ENCODE peak calls at places on chromosomes 1 and 21, in ten cellular contexts. One of them, this sample, is unnamed.
A peak's percentile ranks its signal among the peaks of the same experiment; 100 is the strongest.

GRCh38 chr21:35484856-35485255 is 435.8 kb upstream of the RUNX1 start:
- DNase-seq in CD8-positive, alpha-beta T cell: no peak
- DNase-seq in endodermal cell: no peak
- DNase-seq in neural progenitor cell: no peak
- DNase-seq in bronchial epithelial cell: no peak
- DNase-seq in fibroblast of lung: no peak
- DNase-seq in AG04450: no peak
- DNase-seq in heart left ventricle: no peak
- DNase-seq in cardiac muscle cell: no peak
- DNase-seq in tibial artery: no peak
- DNase-seq in this sample: no peak

GRCh38 chr1:40763742-40764532 is 19.6 kb upstream of the KCNQ4 start:
- DNase-seq in cardiac muscle cell: no peak
- DNase-seq in endodermal cell: no peak
- DNase-seq in CD8-positive, alpha-beta T cell: no peak
- DNase-seq in neural progenitor cell: no peak
- DNase-seq in AG04450: no peak
- DNase-seq in heart left ventricle: no peak
- DNase-seq in bronchial epithelial cell: no peak
- DNase-seq in fibroblast of lung: no peak
- DNase-seq in tibial artery: no peak
- DNase-seq in this sample: peak; percentile 41

GRCh38 chr1:26350701-26351590 is 3.0 kb downstream of the CRYBG2 start:
- DNase-seq in tibial artery: no peak
- DNase-seq in heart left ventricle: no peak
- DNase-seq in fibroblast of lung: no peak
- DNase-seq in CD8-positive, alpha-beta T cell: no peak
- DNase-seq in bronchial epithelial cell: no peak
- DNase-seq in AG04450: no peak
- DNase-seq in neural progenitor cell: peak; percentile 56
- DNase-seq in endodermal cell: peak; percentile 83
- DNase-seq in cardiac muscle cell: peak; percentile 30
- DNase-seq in this sample: no peak

GRCh38 chr1:91804546-91805023 is 81.4 kb downstream of the TGFBR3 start:
- DNase-seq in cardiac muscle cell: peak; percentile 70
- DNase-seq in neural progenitor cell: no peak
- DNase-seq in endodermal cell: no peak
- DNase-seq in CD8-positive, alpha-beta T cell: peak; percentile 81
- DNase-seq in tibial artery: no peak
- DNase-seq in bronchial epithelial cell: peak; percentile 89
- DNase-seq in AG04450: no peak
- DNase-seq in fibroblast of lung: peak; percentile 62
- DNase-seq in heart left ventricle: no peak
- DNase-seq in this sample: no peak

GRCh38 chr1:192529811-192530210 is 45.8 kb upstream of the RGS1 start:
- DNase-seq in fibroblast of lung: no peak
- DNase-seq in neural progenitor cell: no peak
- DNase-seq in tibial artery: no peak
- DNase-seq in endodermal cell: no peak
- DNase-seq in AG04450: no peak
- DNase-seq in heart left ventricle: no peak
- DNase-seq in cardiac muscle cell: no peak
- DNase-seq in bronchial epithelial cell: no peak
- DNase-seq in CD8-positive, alpha-beta T cell: no peak
- DNase-seq in this sample: no peak

GRCh38 chr1:245542365-245542764 is 387.6 kb downstream of the KIF26B start:
- DNase-seq in bronchial epithelial cell: no peak
- DNase-seq in cardiac muscle cell: no peak
- DNase-seq in CD8-positive, alpha-beta T cell: no peak
- DNase-seq in heart left ventricle: no peak
- DNase-seq in fibroblast of lung: no peak
- DNase-seq in AG04450: no peak
- DNase-seq in neural progenitor cell: no peak
- DNase-seq in endodermal cell: peak; percentile 10
- DNase-seq in tibial artery: no peak
- DNase-seq in this sample: no peak

GRCh38 chr1:215891673-215892072 is 324.6 kb downstream of the KCTD3 start:
- DNase-seq in endodermal cell: no peak
- DNase-seq in bronchial epithelial cell: no peak
- DNase-seq in cardiac muscle cell: no peak
- DNase-seq in AG04450: no peak
- DNase-seq in tibial artery: no peak
- DNase-seq in neural progenitor cell: no peak
- DNase-seq in heart left ventricle: no peak
- DNase-seq in fibroblast of lung: peak; percentile 14
- DNase-seq in CD8-positive, alpha-beta T cell: no peak
- DNase-seq in this sample: no peak

GRCh38 chr1:91803133-91803532 is 82.8 kb downstream of the TGFBR3 start:
- DNase-seq in tibial artery: peak; percentile 72
- DNase-seq in CD8-positive, alpha-beta T cell: no peak
- DNase-seq in cardiac muscle cell: peak; percentile 46
- DNase-seq in heart left ventricle: no peak
- DNase-seq in AG04450: no peak
- DNase-seq in fibroblast of lung: no peak
- DNase-seq in endodermal cell: no peak
- DNase-seq in bronchial epithelial cell: no peak
- DNase-seq in neural progenitor cell: no peak
- DNase-seq in this sample: no peak

GRCh38 chr21:42548687-42549406 is 35.2 kb downstream of the SLC37A1 start:
- DNase-seq in CD8-positive, alpha-beta T cell: no peak
- DNase-seq in heart left ventricle: no peak
- DNase-seq in AG04450: no peak
- DNase-seq in tibial artery: peak; percentile 9
- DNase-seq in cardiac muscle cell: no peak
- DNase-seq in neural progenitor cell: no peak
- DNase-seq in fibroblast of lung: no peak
- DNase-seq in endodermal cell: no peak
- DNase-seq in bronchial epithelial cell: no peak
- DNase-seq in this sample: no peak

GRCh38 chr21:42547001-42547905 is 33.6 kb downstream of the SLC37A1 start:
- DNase-seq in neural progenitor cell: no peak
- DNase-seq in tibial artery: no peak
- DNase-seq in cardiac muscle cell: no peak
- DNase-seq in endodermal cell: no peak
- DNase-seq in bronchial epithelial cell: no peak
- DNase-seq in CD8-positive, alpha-beta T cell: no peak
- DNase-seq in AG04450: no peak
- DNase-seq in heart left ventricle: no peak
- DNase-seq in fibroblast of lung: no peak
- DNase-seq in this sample: no peak

GRCh38 chr21:42546433-42546832 is 32.8 kb downstream of the SLC37A1 start:
- DNase-seq in cardiac muscle cell: no peak
- DNase-seq in tibial artery: no peak
- DNase-seq in heart left ventricle: no peak
- DNase-seq in CD8-positive, alpha-beta T cell: no peak
- DNase-seq in neural progenitor cell: no peak
- DNase-seq in endodermal cell: no peak
- DNase-seq in AG04450: no peak
- DNase-seq in bronchial epithelial cell: no peak
- DNase-seq in fibroblast of lung: no peak
- DNase-seq in this sample: no peak

GRCh38 chr21:42545745-42546144 is 32.1 kb downstream of the SLC37A1 start:
- DNase-seq in neural progenitor cell: no peak
- DNase-seq in CD8-positive, alpha-beta T cell: no peak
- DNase-seq in bronchial epithelial cell: no peak
- DNase-seq in endodermal cell: no peak
- DNase-seq in tibial artery: no peak
- DNase-seq in cardiac muscle cell: no peak
- DNase-seq in fibroblast of lung: no peak
- DNase-seq in heart left ventricle: no peak
- DNase-seq in AG04450: no peak
- DNase-seq in this sample: no peak

GRCh38 chr21:42547906-42548365 is 34.3 kb downstream of the SLC37A1 start:
- DNase-seq in bronchial epithelial cell: no peak
- DNase-seq in fibroblast of lung: no peak
- DNase-seq in neural progenitor cell: no peak
- DNase-seq in tibial artery: no peak
- DNase-seq in AG04450: no peak
- DNase-seq in endodermal cell: no peak
- DNase-seq in heart left ventricle: no peak
- DNase-seq in cardiac muscle cell: no peak
- DNase-seq in CD8-positive, alpha-beta T cell: no peak
- DNase-seq in this sample: no peak
- TF ChIP-seq CTCF in bronchial epithelial cell: no peak
- TF ChIP-seq CTCF in fibroblast of lung: no peak
- TF ChIP-seq CTCF in neural progenitor cell: no peak
- TF ChIP-seq CTCF in tibial artery: no peak
- TF ChIP-seq CTCF in AG04450: no peak
- TF ChIP-seq CTCF in endodermal cell: no peak
- TF ChIP-seq CTCF in heart left ventricle: no peak
- TF ChIP-seq CTCF in cardiac muscle cell: no peak
- TF ChIP-seq CTCF in CD8-positive, alpha-beta T cell: no peak
- TF ChIP-seq CTCF in this sample: no peak

GRCh38 chr1:53326598-53327182 is 1.2 kb downstream of the LRP8 start:
- DNase-seq in cardiac muscle cell: no peak
- DNase-seq in neural progenitor cell: peak; percentile 82
- DNase-seq in tibial artery: no peak
- DNase-seq in fibroblast of lung: no peak
- DNase-seq in endodermal cell: peak; percentile 77
- DNase-seq in CD8-positive, alpha-beta T cell: peak; percentile 26
- DNase-seq in bronchial epithelial cell: no peak
- DNase-seq in AG04450: no peak
- DNase-seq in heart left ventricle: no peak
- DNase-seq in this sample: peak; percentile 73

GRCh38 chr1:53328009-53328489 is at the start of gene LRP8:
- DNase-seq in bronchial epithelial cell: no peak
- DNase-seq in CD8-positive, alpha-beta T cell: peak; percentile 76
- DNase-seq in fibroblast of lung: peak; percentile 54
- DNase-seq in AG04450: peak; percentile 6
- DNase-seq in endodermal cell: peak; percentile 91
- DNase-seq in heart left ventricle: peak; percentile 72
- DNase-seq in neural progenitor cell: peak; percentile 91
- DNase-seq in cardiac muscle cell: peak; percentile 77
- DNase-seq in tibial artery: peak; percentile 65
- DNase-seq in this sample: peak; percentile 85

GRCh38 chr1:53327183-53327941 is 508 bp downstream of the LRP8 start:
- DNase-seq in endodermal cell: peak; percentile 76
- DNase-seq in tibial artery: no peak
- DNase-seq in cardiac muscle cell: peak; percentile 31
- DNase-seq in CD8-positive, alpha-beta T cell: peak; percentile 46
- DNase-seq in bronchial epithelial cell: no peak
- DNase-seq in fibroblast of lung: no peak
- DNase-seq in heart left ventricle: peak; percentile 30
- DNase-seq in AG04450: no peak
- DNase-seq in neural progenitor cell: peak; percentile 79
- DNase-seq in this sample: peak; percentile 78

GRCh38 chr1:53329183-53329544 is 1.3 kb upstream of the LRP8 start:
- DNase-seq in fibroblast of lung: no peak
- DNase-seq in heart left ventricle: no peak
- DNase-seq in tibial artery: peak; percentile 18
- DNase-seq in bronchial epithelial cell: no peak
- DNase-seq in AG04450: no peak
- DNase-seq in endodermal cell: no peak
- DNase-seq in cardiac muscle cell: no peak
- DNase-seq in CD8-positive, alpha-beta T cell: no peak
- DNase-seq in neural progenitor cell: no peak
- DNase-seq in this sample: no peak

GRCh38 chr1:53328490-53329182 is 766 bp upstream of the LRP8 start:
- DNase-seq in cardiac muscle cell: no peak
- DNase-seq in fibroblast of lung: no peak
- DNase-seq in neural progenitor cell: peak; percentile 72
- DNase-seq in heart left ventricle: no peak
- DNase-seq in CD8-positive, alpha-beta T cell: no peak
- DNase-seq in tibial artery: peak; percentile 15
- DNase-seq in AG04450: no peak
- DNase-seq in endodermal cell: peak; percentile 86
- DNase-seq in bronchial epithelial cell: no peak
- DNase-seq in this sample: no peak
- H3K4me3 ChIP-seq in cardiac muscle cell: peak overlapping the region; percentile 31
- H3K4me3 ChIP-seq in fibroblast of lung: peak overlapping the region; percentile 47
- H3K4me3 ChIP-seq in neural progenitor cell: peak overlapping the region; percentile 70
- H3K4me3 ChIP-seq in heart left ventricle: no peak overlapping the region
- H3K4me3 ChIP-seq in CD8-positive, alpha-beta T cell: peak overlapping the region; percentile 68
- H3K4me3 ChIP-seq in tibial artery: peak overlapping the region; percentile 79
- H3K4me3 ChIP-seq in AG04450: peak overlapping the region; percentile 61
- H3K4me3 ChIP-seq in endodermal cell: peak overlapping the region; percentile 80
- H3K4me3 ChIP-seq in bronchial epithelial cell: peak overlapping the region; percentile 36
- H3K4me3 ChIP-seq in this sample: peak overlapping the region; percentile 82

GRCh38 chr1:90314533-90314932 is 319.6 kb downstream of the ZNF326 start:
- DNase-seq in cardiac muscle cell: no peak
- DNase-seq in heart left ventricle: no peak
- DNase-seq in AG04450: no peak
- DNase-seq in endodermal cell: no peak
- DNase-seq in tibial artery: no peak
- DNase-seq in CD8-positive, alpha-beta T cell: no peak
- DNase-seq in bronchial epithelial cell: no peak
- DNase-seq in fibroblast of lung: no peak
- DNase-seq in neural progenitor cell: no peak
- DNase-seq in this sample: no peak
- H3K27me3 ChIP-seq in cardiac muscle cell: no peaks in the 10 kb centered on the region
- H3K27me3 ChIP-seq in heart left ventricle: no peaks in the 10 kb centered on the region
- H3K27me3 ChIP-seq in AG04450: no peaks in the 10 kb centered on the region
- H3K27me3 ChIP-seq in endodermal cell: no peaks in the 10 kb centered on the region
- H3K27me3 ChIP-seq in tibial artery: no peaks in the 10 kb centered on the region
- H3K27me3 ChIP-seq in CD8-positive, alpha-beta T cell: no peaks in the 10 kb centered on the region
- H3K27me3 ChIP-seq in bronchial epithelial cell: no peaks in the 10 kb centered on the region
- H3K27me3 ChIP-seq in fibroblast of lung: no peaks in the 10 kb centered on the region
- H3K27me3 ChIP-seq in neural progenitor cell: no peaks in the 10 kb centered on the region
- H3K27me3 ChIP-seq in this sample: no peaks in the 10 kb centered on the region

DNA sequence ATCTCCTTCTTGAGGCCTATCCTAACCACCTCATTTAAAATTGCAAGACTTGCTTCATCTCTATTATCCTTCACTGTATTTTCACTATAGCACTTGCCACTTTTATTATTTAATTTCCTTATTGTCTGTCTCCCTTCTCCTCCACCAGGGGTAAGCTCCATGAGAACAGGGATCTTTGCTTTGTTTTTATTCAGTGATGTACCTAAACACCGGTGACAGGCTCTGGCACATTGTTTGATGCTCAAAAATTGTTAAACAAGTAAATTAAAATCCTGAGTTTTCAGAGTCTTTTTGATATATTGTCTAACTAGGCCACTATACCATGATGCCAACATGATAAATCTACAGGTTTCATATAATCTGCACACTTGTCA is 17.2 kb upstream of the SPEN start:
- DNase-seq in fibroblast of lung: no peak
- DNase-seq in tibial artery: no peak
- DNase-seq in heart left ventricle: no peak
- DNase-seq in CD8-positive, alpha-beta T cell: no peak
- DNase-seq in cardiac muscle cell: no peak
- DNase-seq in AG04450: no peak
- DNase-seq in endodermal cell: no peak
- DNase-seq in bronchial epithelial cell: no peak
- DNase-seq in neural progenitor cell: peak; percentile 15
- DNase-seq in this sample: no peak
- TF ChIP-seq CTCF in fibroblast of lung: no peak
- TF ChIP-seq CTCF in tibial artery: no peak
- TF ChIP-seq CTCF in heart left ventricle: no peak
- TF ChIP-seq CTCF in CD8-positive, alpha-beta T cell: no peak
- TF ChIP-seq CTCF in cardiac muscle cell: no peak
- TF ChIP-seq CTCF in AG04450: no peak
- TF ChIP-seq CTCF in endodermal cell: peak; percentile 55
- TF ChIP-seq CTCF in bronchial epithelial cell: no peak
- TF ChIP-seq CTCF in neural progenitor cell: peak; percentile 23
- TF ChIP-seq CTCF in this sample: no peak

GRCh38 chr1:8477199-8477982 is 159.5 kb downstream of the SLC45A1 start:
- DNase-seq in tibial artery: no peak
- DNase-seq in cardiac muscle cell: no peak
- DNase-seq in neural progenitor cell: no peak
- DNase-seq in CD8-positive, alpha-beta T cell: no peak
- DNase-seq in bronchial epithelial cell: no peak
- DNase-seq in endodermal cell: no peak
- DNase-seq in heart left ventricle: no peak
- DNase-seq in fibroblast of lung: no peak
- DNase-seq in AG04450: no peak
- DNase-seq in this sample: peak; percentile 70
- H3K4me3 ChIP-seq in tibial artery: peak overlapping the region; percentile 15
- H3K4me3 ChIP-seq in cardiac muscle cell: no peak overlapping the region
- H3K4me3 ChIP-seq in neural progenitor cell: no peak overlapping the region
- H3K4me3 ChIP-seq in CD8-positive, alpha-beta T cell: no peak overlapping the region
- H3K4me3 ChIP-seq in bronchial epithelial cell: no peak overlapping the region
- H3K4me3 ChIP-seq in endodermal cell: no peak overlapping the region
- H3K4me3 ChIP-seq in heart left ventricle: no peak overlapping the region
- H3K4me3 ChIP-seq in fibroblast of lung: no peak overlapping the region
- H3K4me3 ChIP-seq in AG04450: no peak overlapping the region
- H3K4me3 ChIP-seq in this sample: no peak overlapping the region

GRCh38 chr1:156924478-156925153 is 4.2 kb downstream of the LRRC71 start:
- DNase-seq in AG04450: no peak
- DNase-seq in endodermal cell: peak; percentile 75
- DNase-seq in tibial artery: no peak
- DNase-seq in CD8-positive, alpha-beta T cell: no peak
- DNase-seq in neural progenitor cell: no peak
- DNase-seq in heart left ventricle: no peak
- DNase-seq in bronchial epithelial cell: no peak
- DNase-seq in cardiac muscle cell: no peak
- DNase-seq in fibroblast of lung: no peak
- DNase-seq in this sample: no peak
- H3K27me3 ChIP-seq in AG04450: peaks cover 66% of the 10 kb centered on the region
- H3K27me3 ChIP-seq in endodermal cell: peaks cover 100% of the 10 kb centered on the region
- H3K27me3 ChIP-seq in tibial artery: peaks cover 7% of the 10 kb centered on the region
- H3K27me3 ChIP-seq in CD8-positive, alpha-beta T cell: peaks cover 61% of the 10 kb centered on the region
- H3K27me3 ChIP-seq in neural progenitor cell: peaks cover 100% of the 10 kb centered on the region
- H3K27me3 ChIP-seq in heart left ventricle: peaks cover 75% of the 10 kb centered on the region
- H3K27me3 ChIP-seq in bronchial epithelial cell: peaks cover 44% of the 10 kb centered on the region
- H3K27me3 ChIP-seq in cardiac muscle cell: peaks cover 98% of the 10 kb centered on the region
- H3K27me3 ChIP-seq in fibroblast of lung: peaks cover 28% of the 10 kb centered on the region
- H3K27me3 ChIP-seq in this sample: peaks cover 7% of the 10 kb centered on the region

This sample was measured in GM06990.